ENCODE peak calls at places on chromosome 3, in five cellular contexts. W, P, Y, H and V are unnamed samples.

GRCh38 chr3:72397586-72397985 is 450.7 kb downstream of the SHQ1 start:
- DNase-seq in W (no peak), P (no peak), Y (no peak), H (no peak), V (no peak)

GRCh38 chr3:10528046-10528445 is 22.7 kb upstream of the ATP2B2 start:
- DNase-seq in W (no peak), P (no peak), Y (no peak), H (no peak), V (no peak)

GRCh38 chr3:172152869-172153268 is 113.5 kb downstream of the FNDC3B start:
- DNase-seq in W (no peak), P (no peak), Y (peak), H (peak), V (no peak)

GRCh38 chr3:66610548-66610909 is 109.7 kb upstream of the LRIG1 start:
- DNase-seq in W (no peak), P (no peak), Y (no peak), H (no peak), V (no peak)

GRCh38 chr3:24953060-24953771 is 458.6 kb upstream of the THRB start:
- DNase-seq in W (no peak), P (no peak), Y (no peak), H (no peak), V (no peak)

GRCh38 chr3:66898155-66898554 is 100.0 kb upstream of the KBTBD8 start:
- DNase-seq in W (no peak), P (no peak), Y (no peak), H (no peak), V (no peak)

GRCh38 chr3:169668081-169668956 is 4.8 kb upstream of the MECOM start:
- DNase-seq in W (no peak), P (no peak), Y (no peak), H (peak), V (peak)

GRCh38 chr3:58104712-58105111 is 96.5 kb downstream of the FLNB start:
- DNase-seq in W (no peak), P (no peak), Y (no peak), H (no peak), V (no peak)

GRCh38 chr3:5019411-5020261 is 40.4 kb downstream of the BHLHE40 start:
- DNase-seq in W (no peak), P (no peak), Y (no peak), H (no peak), V (no peak)

GRCh38 chr3:67400476-67400875 is 253.9 kb downstream of the SUCLG2 start:
- DNase-seq in W (no peak), P (no peak), Y (no peak), H (no peak), V (no peak)

DNA sequence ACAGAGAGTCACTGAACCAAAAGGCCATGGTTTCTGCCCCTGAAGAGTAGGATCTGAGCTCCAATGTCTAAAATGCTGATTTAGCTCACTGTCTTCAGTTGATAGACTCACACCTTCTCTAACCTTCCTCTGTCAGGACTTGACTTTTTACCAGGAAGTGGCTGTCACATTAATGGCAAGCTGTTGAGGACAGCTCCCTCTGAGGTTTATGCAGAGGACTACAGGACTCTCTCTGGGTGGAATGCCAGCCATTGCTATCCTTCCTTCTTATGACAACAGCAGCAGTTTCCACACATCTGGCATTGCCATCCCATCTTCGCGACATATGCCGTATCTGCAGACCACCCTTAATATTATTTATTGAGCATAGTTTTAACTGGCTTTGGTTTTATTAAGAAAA is 103.8 kb upstream of the PRICKLE2 start:
- DNase-seq in W (no peak), P (no peak), Y (no peak), H (no peak), V (no peak)
- TF ChIP-seq CTCF in W (no peak), P (peak), Y (no peak), H (no peak), V (no peak)

GRCh38 chr3:23785882-23786281 is 19.9 kb upstream of the UBE2E1 start:
- DNase-seq in W (no peak), P (no peak), Y (no peak), H (peak), V (no peak)
- TF ChIP-seq CTCF in W (no peak), P (no peak), Y (no peak), H (no peak), V (no peak)

GRCh38 chr3:13186416-13186815 is 113.2 kb upstream of the IQSEC1 start:
- DNase-seq in W (peak), P (no peak), Y (peak), H (no peak), V (no peak)
- TF ChIP-seq CTCF in W (no peak), P (no peak), Y (no peak), H (no peak), V (no peak)

DNA sequence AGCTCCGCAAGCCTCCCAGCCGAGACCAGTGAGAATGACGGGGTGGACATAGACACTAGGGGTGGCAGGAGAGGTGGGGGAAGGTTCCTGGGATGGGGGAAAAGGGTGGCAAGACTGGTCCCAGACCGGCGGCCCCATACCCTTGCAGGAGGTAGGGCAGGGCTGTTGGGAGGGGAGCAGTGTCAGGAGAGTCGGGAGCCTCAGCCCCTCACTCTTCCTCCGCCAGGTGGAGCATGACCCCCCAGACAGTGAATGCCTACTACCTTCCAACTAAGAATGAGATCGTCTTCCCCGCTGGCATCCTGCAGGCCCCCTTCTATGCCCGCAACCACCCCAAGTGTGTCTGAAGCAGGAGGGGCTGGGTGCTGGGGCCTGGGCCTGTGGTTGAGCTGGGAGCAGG is 8.7 kb upstream of the PSMD2 start:
- DNase-seq in W (no peak), P (no peak), Y (no peak), H (no peak), V (no peak)
- TF ChIP-seq CTCF in W (no peak), P (no peak), Y (no peak), H (no peak), V (no peak)

GRCh38 chr3:129462365-129462968 is 22.4 kb downstream of the IFT122 start:
- DNase-seq in W (no peak), P (no peak), Y (no peak), H (no peak), V (no peak)
- TF ChIP-seq CTCF in W (no peak), P (no peak), Y (no peak), H (no peak), V (no peak)

GRCh38 chr3:123072564-123072963 is 5.7 kb downstream of the PDIA5 start:
- DNase-seq in W (no peak), P (no peak), Y (no peak), H (no peak), V (no peak)

GRCh38 chr3:123071581-123071980 is 4.8 kb downstream of the PDIA5 start:
- DNase-seq in W (no peak), P (no peak), Y (no peak), H (no peak), V (no peak)

GRCh38 chr3:123072152-123072551 is 5.3 kb downstream of the PDIA5 start:
- DNase-seq in W (no peak), P (no peak), Y (no peak), H (no peak), V (no peak)

GRCh38 chr3:123070471-123070870 is 3.6 kb downstream of the PDIA5 start:
- DNase-seq in W (no peak), P (no peak), Y (no peak), H (no peak), V (no peak)

GRCh38 chr3:123071146-123071545 is 4.3 kb downstream of the PDIA5 start:
- DNase-seq in W (no peak), P (no peak), Y (no peak), H (no peak), V (no peak)
- TF ChIP-seq CTCF in W (no peak), P (peak), Y (peak), H (no peak), V (peak)

GRCh38 chr3:49668414-49668797 is 5.7 kb upstream of the APEH start:
- DNase-seq in W (no peak), P (no peak), Y (no peak), H (peak), V (no peak)
- TF ChIP-seq CTCF in W (no peak), P (no peak), Y (peak), H (peak), V (no peak)

GRCh38 chr3:32153414-32154016 is 47.1 kb downstream of the GPD1L start:
- DNase-seq in W (no peak), P (no peak), Y (no peak), H (no peak), V (no peak)

GRCh38 chr3:32157600-32158264 is 51.3 kb downstream of the GPD1L start:
- DNase-seq in W (no peak), P (no peak), Y (no peak), H (no peak), V (no peak)

GRCh38 chr3:32148356-32148755 is 41.9 kb downstream of the GPD1L start:
- DNase-seq in W (no peak), P (no peak), Y (no peak), H (no peak), V (no peak)

GRCh38 chr3:32155117-32155516 is 48.7 kb downstream of the GPD1L start:
- DNase-seq in W (no peak), P (no peak), Y (no peak), H (peak), V (no peak)

DNA sequence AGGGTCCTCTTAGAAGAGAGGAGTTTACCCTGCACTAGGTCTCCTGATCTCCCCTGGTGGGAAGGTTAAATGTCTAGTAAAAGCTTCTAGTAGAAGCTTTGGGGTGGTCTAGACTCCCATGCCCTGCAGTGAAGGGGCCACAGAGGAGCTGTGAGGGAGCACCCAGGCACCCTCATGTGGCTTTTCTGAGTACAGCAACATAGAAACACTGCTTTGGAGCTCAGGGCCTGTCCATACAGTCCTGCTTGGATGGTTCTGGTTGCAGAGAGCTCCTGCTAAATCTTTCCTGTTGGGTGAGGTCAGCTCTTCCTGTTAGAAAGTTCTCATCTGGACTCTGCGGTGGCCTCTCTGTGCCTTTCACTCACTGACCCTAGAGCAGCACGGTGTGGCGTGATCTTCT is 47.8 kb downstream of the GPD1L start:
- DNase-seq in W (no peak), P (no peak), Y (no peak), H (peak), V (no peak)
- TF ChIP-seq CTCF in W (no peak), P (peak), Y (peak), H (peak), V (peak)

GRCh38 chr3:49609815-49610214 is 55.5 kb downstream of the BSN start:
- DNase-seq in W (no peak), P (no peak), Y (no peak), H (no peak), V (no peak)

GRCh38 chr3:49609314-49609713 is 55.0 kb downstream of the BSN start:
- DNase-seq in W (no peak), P (no peak), Y (no peak), H (no peak), V (no peak)

GRCh38 chr3:49606427-49606826 is 52.1 kb downstream of the BSN start:
- DNase-seq in W (no peak), P (no peak), Y (no peak), H (no peak), V (no peak)

GRCh38 chr3:49607105-49607591 is 52.9 kb downstream of the BSN start:
- DNase-seq in W (no peak), P (peak), Y (no peak), H (peak), V (no peak)

DNA sequence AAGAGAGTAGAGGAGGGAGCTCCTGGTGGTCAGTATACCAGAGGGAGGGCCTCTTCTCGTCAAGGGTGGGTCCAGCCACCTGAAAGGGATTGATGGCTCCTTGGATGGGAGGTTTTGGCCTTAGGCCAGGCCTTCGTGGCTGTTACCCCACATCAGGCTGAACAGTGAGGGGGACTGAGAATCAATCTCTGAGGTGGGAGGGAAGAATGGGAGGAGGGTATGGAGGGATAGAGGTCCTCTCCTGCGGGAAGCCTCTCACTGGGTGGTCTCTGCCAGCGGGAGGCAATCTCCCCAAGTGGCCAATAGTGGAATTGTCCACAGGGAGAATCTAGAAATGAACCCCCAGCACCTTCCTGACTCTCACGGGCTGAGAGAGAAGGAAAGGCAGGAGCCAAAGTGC is 53.5 kb downstream of the BSN start:
- DNase-seq in W (no peak), P (no peak), Y (no peak), H (no peak), V (no peak)
- TF ChIP-seq CTCF in W (no peak), P (no peak), Y (peak), H (peak), V (peak)

DNA sequence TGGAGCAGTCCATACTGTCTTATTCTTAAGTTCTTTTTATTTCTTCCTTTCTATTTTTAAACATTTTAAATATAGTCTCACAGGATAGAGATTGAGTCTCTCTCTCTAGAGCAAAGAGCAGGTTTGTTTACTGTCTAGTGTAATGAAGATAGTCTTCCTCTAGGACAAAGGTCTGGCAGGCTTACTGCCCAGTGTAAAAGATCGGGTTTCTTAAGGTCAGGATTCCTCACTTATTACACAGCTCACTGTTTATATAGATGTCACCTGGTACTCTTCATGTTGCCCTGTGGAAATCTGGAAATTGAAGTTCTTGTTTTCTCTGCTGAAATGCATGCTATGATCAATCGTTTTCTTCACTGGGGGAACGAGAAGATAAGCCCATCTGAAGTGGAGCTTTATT is 76.0 kb downstream of the ZBBX start:
- DNase-seq in W (no peak), P (no peak), Y (no peak), H (peak), V (no peak)
- TF ChIP-seq CTCF in W (no peak), P (no peak), Y (no peak), H (no peak), V (no peak)